ENCODE peak calls at places on chromosomes 1 and 21, in four cellular contexts. U is iris pigment epithelial cell, I is anterior cingulate cortex, J is activated T-cell treated with anti-CD3 and anti-CD28 coated beads for 1 hour. Z is an unnamed sample.

GRCh38 chr1:204863024-204863423 is 7.6 kb upstream of the NFASC start:
- DNase-seq in U (no peak), I (no peak), J (no peak), Z (no peak)

GRCh38 chr1:214524824-214525223 is 26.6 kb downstream of the PTPN14 start:
- DNase-seq in I (no peak), J (no peak), U (peak), Z (peak)

GRCh38 chr1:92961896-92962752 is 862 bp upstream of the DIPK1A start:
- DNase-seq in U (peak), J (peak), I (no peak), Z (peak)

GRCh38 chr21:45303751-45304150 is 16.1 kb upstream of the POFUT2 start:
- DNase-seq in J (no peak), U (no peak), I (no peak), Z (no peak)

GRCh38 chr1:67888707-67889106 is 55.4 kb upstream of the GNG12 start:
- DNase-seq in I (no peak), U (peak), J (no peak), Z (peak)

GRCh38 chr1:1360511-1361169 is 2.3 kb upstream of the MXRA8 start:
- DNase-seq in I (no peak), J (no peak), U (peak), Z (peak)

GRCh38 chr1:203131548-203132200 is 4.1 kb downstream of the ADORA1 start:
- DNase-seq in I (no peak), J (no peak), U (no peak), Z (no peak)

GRCh38 chr1:236494082-236494481 is 29.7 kb upstream of the LGALS8 start:
- DNase-seq in J (no peak), I (no peak), U (no peak), Z (no peak)

GRCh38 chr1:19625264-19625663 is 18.8 kb upstream of the NBL1 start:
- DNase-seq in U (no peak), I (no peak), J (no peak), Z (no peak)

GRCh38 chr1:27365372-27366112 is 1.2 kb downstream of the MAP3K6 start:
- DNase-seq in U (peak), J (peak), I (peak), Z (peak)

GRCh38 chr1:209743145-209743482 is 12.7 kb upstream of the TRAF3IP3 start:
- DNase-seq in U (peak), J (no peak), I (no peak), Z (peak)

GRCh38 chr1:22313321-22313720 is 138.3 kb upstream of the ZBTB40 start:
- DNase-seq in I (no peak), U (no peak), J (no peak), Z (no peak)

GRCh38 chr1:27568247-27569087 is 35.5 kb downstream of the AHDC1 start:
- DNase-seq in I (peak), U (peak), J (peak), Z (peak)

GRCh38 chr1:227437495-227438008 is 119.3 kb upstream of the CDC42BPA start:
- DNase-seq in U (peak), J (no peak), I (no peak), Z (peak)

GRCh38 chr1:26740023-26740422 is 44.2 kb downstream of the ARID1A start:
- DNase-seq in J (no peak), U (no peak), I (no peak), Z (no peak)

GRCh38 chr1:84247425-84248220 is 53.9 kb upstream of the SAMD13 start:
- DNase-seq in U (peak), I (no peak), J (no peak), Z (peak)

GRCh38 chr1:94698759-94699502 is 121.2 kb upstream of the SLC44A3 start:
- DNase-seq in I (no peak), U (peak), J (no peak), Z (peak)